ENCODE peak calls at places on chromosomes 12 and 14, in nine cellular contexts. W is neural progenitor cell, X is IMR-90, V is K562, B is PC-3, A is fibroblast of lung, R is colonic mucosa, Y is endothelial cell of umbilical vein, T is MM.1S. F is an unnamed sample.

GRCh38 chr14:93734961-93735360 is 53.3 kb downstream of the PRIMA1 start:
- DNase-seq in V (no peak), W (no peak), B (no peak), Y (no peak), A (no peak), R (no peak), T (no peak), X (no peak), F (no peak)

GRCh38 chr12:24852420-24852819 is 96.5 kb downstream of the BCAT1 start:
- DNase-seq in T (peak; percentile 13), R (no peak), W (no peak), A (peak; percentile 29), Y (peak; percentile 45), X (no peak), V (no peak), B (peak; percentile 9), F (no peak)

GRCh38 chr12:24950231-24950834 is 1.4 kb upstream of the BCAT1 start:
- DNase-seq in W (no peak), V (no peak), Y (no peak), A (no peak), X (no peak), T (peak; percentile 91), R (no peak), B (no peak), F (no peak)

GRCh38 chr14:22555573-22556011 is 33.4 kb downstream of the DAD1 start:
- DNase-seq in R (no peak), A (no peak), V (no peak), T (peak; percentile 26), W (no peak), B (peak; percentile 83), Y (no peak), X (peak; percentile 52), F (no peak)

GRCh38 chr12:46209914-46210834 is 58.7 kb downstream of the SLC38A1 start:
- DNase-seq in T (no peak), W (no peak), X (no peak), B (peak; percentile 91), V (no peak), R (peak; percentile 35), Y (peak; percentile 85), A (no peak), F (no peak)

GRCh38 chr12:107610030-107610859 is 75.4 kb upstream of the PWP1 start:
- DNase-seq in V (peak; percentile 20), X (peak; percentile 48), A (peak; percentile 40), W (peak; percentile 73), T (peak; percentile 44), R (no peak), B (peak; percentile 58), Y (peak; percentile 29), F (no peak)

GRCh38 chr12:40614923-40615322 is 77.3 kb upstream of the CNTN1 start:
- DNase-seq in R (no peak), W (no peak), X (no peak), B (no peak), V (no peak), A (no peak), T (no peak), Y (no peak), F (no peak)

GRCh38 chr14:99590746-99591555 is 13.1 kb downstream of the CCDC85C start:
- DNase-seq in T (no peak), R (no peak), W (no peak), Y (peak; percentile 85), V (no peak), B (no peak), X (peak; percentile 74), A (peak; percentile 54), F (no peak)

GRCh38 chr12:120748242-120748641 is 22.6 kb downstream of the ACADS start:
- DNase-seq in R (no peak), X (no peak), W (no peak), B (no peak), V (no peak), T (no peak), A (no peak), Y (no peak), F (no peak)

GRCh38 chr14:100802179-100802578 is 23.7 kb upstream of the MEG3 start:
- DNase-seq in V (no peak), T (no peak), W (no peak), R (no peak), X (no peak), A (no peak), B (no peak), Y (no peak), F (no peak)

GRCh38 chr12:78636253-78636855 is 228.2 kb upstream of the SYT1 start:
- DNase-seq in T (no peak), A (peak; percentile 82), V (no peak), R (no peak), X (no peak), W (peak; percentile 6), Y (no peak), B (no peak), F (peak; percentile 68)

GRCh38 chr14:101503431-101504095 is 57.7 kb upstream of the DIO3 start:
- DNase-seq in R (no peak), B (no peak), V (no peak), X (no peak), A (no peak), T (no peak), Y (no peak), W (no peak), F (no peak)

GRCh38 chr12:49974231-49974675 is 1.5 kb downstream of the AQP6 start:
- DNase-seq in R (peak; percentile 43), V (peak; percentile 69), Y (peak; percentile 47), B (peak; percentile 38), W (peak; percentile 75), T (no peak), A (peak; percentile 78), X (peak; percentile 64), F (no peak)

GRCh38 chr14:65095633-65096205 is 6.6 kb downstream of the MAX start:
- DNase-seq in A (peak; percentile 88), B (no peak), T (no peak), R (peak; percentile 71), Y (peak; percentile 29), W (no peak), X (peak; percentile 74), V (no peak), F (no peak)

GRCh38 chr12:96210376-96211055 is 16.3 kb downstream of the ELK3 start:
- DNase-seq in R (no peak), B (no peak), Y (peak; percentile 50), V (no peak), T (no peak), X (no peak), W (no peak), A (no peak), F (no peak)

GRCh38 chr12:82687020-82687951 is 580 bp downstream of the TMTC2 start:
- DNase-seq in A (peak; percentile 25), R (peak; percentile 85), Y (no peak), X (peak; percentile 9), W (peak; percentile 72), T (peak; percentile 85), B (peak; percentile 56), V (no peak), F (no peak)

GRCh38 chr12:85642810-85643209 is 193.4 kb downstream of the RASSF9 start:
- DNase-seq in W (peak; percentile 14), Y (no peak), T (no peak), B (peak; percentile 45), A (peak; percentile 78), V (no peak), R (no peak), X (peak; percentile 78), F (no peak)

GRCh38 chr12:94585624-94586023 is 64.7 kb downstream of the TMCC3 start:
- DNase-seq in Y (no peak), B (no peak), V (no peak), R (peak; percentile 77), A (no peak), W (no peak), X (no peak), T (no peak), F (no peak)

DNA sequence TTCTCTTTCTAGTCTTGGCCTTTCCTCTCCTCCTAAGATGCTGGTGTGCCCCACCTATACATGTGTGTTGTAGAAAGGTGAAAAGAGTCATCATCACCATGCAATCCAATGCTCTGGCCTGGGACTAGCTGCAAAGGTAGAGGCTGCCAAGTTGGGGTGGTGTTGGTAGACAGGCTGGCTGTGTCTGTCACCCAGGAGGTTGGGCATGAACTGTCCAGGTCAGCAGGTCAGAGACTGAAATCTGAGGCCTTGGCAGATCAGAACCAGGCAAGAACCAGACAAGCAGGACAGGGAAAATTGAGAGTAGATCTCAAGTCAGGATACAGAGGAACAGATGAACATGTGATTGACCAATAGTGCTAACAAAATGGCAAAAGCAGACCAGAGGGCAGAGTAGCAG is 26.2 kb downstream of the L2HGDH start:
- DNase-seq in A (no peak), Y (no peak), V (no peak), R (no peak), X (no peak), T (no peak), W (no peak), B (no peak), F (no peak)
- H3K4me3 ChIP-seq in A (no peak overlapping the region), Y (no peak overlapping the region), V (no peak overlapping the region), R (no peak overlapping the region), X (no peak overlapping the region), T (no peak overlapping the region), W (no peak overlapping the region), B (no peak overlapping the region), F (no peak overlapping the region)

GRCh38 chr14:39426605-39427004 is 5.6 kb downstream of the FBXO33 start:
- DNase-seq in R (no peak), X (peak; percentile 59), A (peak; percentile 58), Y (peak; percentile 77), B (peak; percentile 60), T (peak; percentile 21), W (no peak), V (no peak), F (no peak)
- H3K9ac ChIP-seq in R (no peak overlapping the region), X (no peak overlapping the region), A (no peak overlapping the region), Y (peak overlapping the region; percentile 34), B (no peak overlapping the region), T (no peak overlapping the region), W (no peak overlapping the region), V (no peak overlapping the region), F (no peak overlapping the region)

DNA sequence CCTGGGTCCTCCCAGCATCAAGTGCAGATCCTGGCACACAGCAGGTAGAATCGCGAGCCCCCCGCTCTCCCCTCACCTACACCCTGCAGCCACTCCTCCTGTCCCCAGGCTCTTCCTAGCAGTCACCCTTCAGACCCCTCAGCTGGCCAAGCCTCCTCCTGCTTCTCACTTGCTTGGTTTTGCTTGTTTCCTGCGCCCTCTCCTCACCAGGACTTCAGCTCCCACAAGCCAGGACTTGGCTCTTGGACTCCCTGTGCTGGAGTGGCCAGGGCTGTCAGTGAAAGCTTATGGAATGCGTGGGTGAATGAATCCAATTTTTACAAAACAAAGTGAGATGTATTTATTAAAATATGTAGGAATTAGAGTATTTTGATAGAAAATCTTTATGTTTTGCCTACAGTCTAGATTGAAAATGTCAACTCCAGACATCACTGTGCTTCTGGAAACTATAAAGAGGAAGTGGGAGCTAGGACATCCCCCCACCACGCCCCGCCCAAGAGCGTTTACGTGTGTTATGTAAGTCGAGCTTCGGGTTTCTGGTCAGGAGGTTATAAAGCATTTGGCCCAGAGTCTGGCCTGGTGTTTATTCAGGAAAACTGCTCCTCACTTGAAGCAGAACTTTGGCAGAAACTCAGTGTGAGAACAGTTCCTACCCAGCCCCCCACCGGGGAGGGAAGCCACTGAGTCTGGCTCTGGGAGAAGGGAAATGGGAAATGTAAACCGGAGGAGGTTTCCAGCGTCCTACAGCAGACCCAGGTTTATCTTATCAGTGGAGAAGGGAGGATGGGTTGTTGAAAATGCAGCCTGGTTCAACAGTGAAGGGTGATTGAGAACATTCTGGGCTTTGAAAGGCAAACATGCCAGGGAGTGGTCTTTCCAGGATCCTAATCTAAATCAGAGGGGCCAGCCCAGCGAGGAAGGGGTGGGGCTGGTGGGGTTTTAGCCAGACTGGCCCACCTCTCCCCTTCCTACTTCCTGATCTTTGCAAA is 8.8 kb downstream of the ALDH2 start:
- DNase-seq in T (no peak), R (peak; percentile 93), V (peak; percentile 69), Y (peak; percentile 98), W (no peak), A (peak; percentile 93), X (peak; percentile 93), B (peak; percentile 29), F (no peak)
- H3K4me3 ChIP-seq in T (no peak overlapping the region), R (no peak overlapping the region), V (peak overlapping the region; percentile 31), Y (no peak overlapping the region), W (no peak overlapping the region), A (peak overlapping the region; percentile 21), X (no peak overlapping the region), B (no peak overlapping the region), F (peak overlapping the region; percentile 2)

GRCh38 chr14:105369653-105370040 is 28.7 kb upstream of the TEX22 start:
- DNase-seq in A (no peak), B (no peak), X (no peak), T (no peak), R (no peak), Y (no peak), V (no peak), W (no peak), F (no peak)
- H3K9ac ChIP-seq in A (no peak overlapping the region), B (no peak overlapping the region), X (no peak overlapping the region), T (no peak overlapping the region), R (no peak overlapping the region), Y (no peak overlapping the region), V (no peak overlapping the region), W (no peak overlapping the region), F (no peak overlapping the region)